ENCODE peak calls at places on chromosomes 2 and 18, in ten cellular contexts. X, L, G, D, E, A, P, H, R and Q are unnamed samples.

GRCh38 chr2:238433941-238434845 is 7.5 kb downstream of the ASB1 start:
- DNase-seq in X (peak; percentile 80), L (no peak), G (peak; percentile 96), D (no peak), E (no peak), A (peak; percentile 70), P (no peak), H (no peak), R (no peak), Q (no peak)

GRCh38 chr18:9105420-9105819 is 2.9 kb downstream of the NDUFV2 start:
- DNase-seq in X (no peak), L (no peak), G (no peak), D (no peak), E (no peak), A (no peak), P (no peak), H (no peak), R (no peak), Q (no peak)

GRCh38 chr2:218445602-218446001 is 26.7 kb downstream of the VIL1 start:
- DNase-seq in X (peak; percentile 10), L (no peak), G (no peak), D (no peak), E (no peak), A (no peak), P (no peak), H (no peak), R (no peak), Q (no peak)

GRCh38 chr2:102618452-102619413 is 620 bp upstream of the SLC9A2 start:
- DNase-seq in X (peak; percentile 43), L (no peak), G (no peak), D (peak; percentile 1), E (no peak), A (no peak), P (peak; percentile 45), H (peak; percentile 80), R (peak; percentile 52), Q (peak; percentile 50)

GRCh38 chr2:231146656-231147055 is 21.8 kb upstream of the HTR2B start:
- DNase-seq in X (no peak), L (no peak), G (no peak), D (no peak), E (no peak), A (no peak), P (no peak), H (no peak), R (no peak), Q (no peak)

GRCh38 chr2:85248741-85249524 is 78.9 kb downstream of the TGOLN2 start:
- DNase-seq in X (peak; percentile 92), L (no peak), G (peak; percentile 94), D (peak; percentile 51), E (no peak), A (peak; percentile 77), P (no peak), H (peak; percentile 55), R (peak; percentile 57), Q (no peak)

GRCh38 chr2:209642146-209642815 is 129.4 kb upstream of the UNC80 start:
- DNase-seq in X (peak; percentile 61), L (no peak), G (peak; percentile 1), D (no peak), E (no peak), A (no peak), P (no peak), H (no peak), R (no peak), Q (no peak)

GRCh38 chr18:55320399-55321255 is 267.4 kb downstream of the TCF4 start:
- DNase-seq in X (no peak), L (no peak), G (peak; percentile 48), D (peak; percentile 57), E (no peak), A (no peak), P (no peak), H (no peak), R (no peak), Q (no peak)

GRCh38 chr2:222842517-222843174 is 18.2 kb upstream of the ACSL3 start:
- DNase-seq in X (peak; percentile 87), L (no peak), G (peak; percentile 74), D (no peak), E (no peak), A (no peak), P (no peak), H (peak; percentile 70), R (peak; percentile 80), Q (no peak)

GRCh38 chr2:241069821-241070281 is 32.2 kb downstream of the MTERF4 start:
- DNase-seq in X (no peak), L (no peak), G (no peak), D (no peak), E (no peak), A (no peak), P (peak; percentile 68), H (no peak), R (no peak), Q (no peak)

GRCh38 chr2:178233428-178233827 is 39.1 kb downstream of the OSBPL6 start:
- DNase-seq in X (peak; percentile 33), L (no peak), G (peak; percentile 70), D (no peak), E (no peak), A (no peak), P (no peak), H (no peak), R (no peak), Q (no peak)

GRCh38 chr2:11738589-11739436 is 7.6 kb upstream of the LPIN1 start:
- DNase-seq in X (peak; percentile 71), L (no peak), G (peak; percentile 87), D (peak; percentile 60), E (no peak), A (peak; percentile 79), P (peak; percentile 76), H (peak; percentile 88), R (peak; percentile 67), Q (peak; percentile 86)

GRCh38 chr2:214566457-214566856 is 155.6 kb downstream of the VWC2L start:
- DNase-seq in X (no peak), L (no peak), G (no peak), D (no peak), E (no peak), A (no peak), P (no peak), H (no peak), R (no peak), Q (no peak)

GRCh38 chr2:212548459-212548815 is 9.8 kb upstream of the ERBB4 start:
- DNase-seq in X (peak; percentile 68), L (no peak), G (peak; percentile 28), D (peak; percentile 79), E (no peak), A (no peak), P (no peak), H (peak; percentile 77), R (peak; percentile 18), Q (no peak)